ENCODE peak calls at places on chromosomes 12 and 14, in nine cellular contexts. G, W, Y, A, O, B, X, U and I are unnamed samples.

GRCh38 chr12:49865109-49865781 is 22.3 kb upstream of the BCDIN3D start:
- DNase-seq in G (no peak), W (no peak), Y (no peak), A (no peak), O (no peak), B (no peak), X (no peak), U (no peak), I (no peak)

GRCh38 chr14:55274760-55275159 is 3.5 kb downstream of the FBXO34 start:
- DNase-seq in G (no peak), W (peak), Y (no peak), A (no peak), O (peak), B (no peak), X (no peak), U (no peak), I (no peak)

GRCh38 chr12:95116341-95116740 is 42.9 kb upstream of the NR2C1 start:
- DNase-seq in G (no peak), W (peak), Y (no peak), A (no peak), O (no peak), B (no peak), X (no peak), U (no peak), I (no peak)

GRCh38 chr12:102961488-102961801 is 4.0 kb downstream of the ASCL1 start:
- DNase-seq in G (no peak), W (no peak), Y (peak), A (no peak), O (no peak), B (no peak), X (no peak), U (no peak), I (no peak)

GRCh38 chr12:29782285-29782820 is 1.4 kb downstream of the TMTC1 start:
- DNase-seq in G (no peak), W (peak), Y (peak), A (no peak), O (no peak), B (no peak), X (no peak), U (no peak), I (no peak)

GRCh38 chr14:88834883-88835431 is 10.5 kb downstream of the TTC8 start:
- DNase-seq in G (no peak), W (peak), Y (no peak), A (no peak), O (peak), B (no peak), X (no peak), U (no peak), I (no peak)

GRCh38 chr14:87566986-87567385 is 426.0 kb downstream of the GALC start:
- DNase-seq in G (no peak), W (no peak), Y (no peak), A (no peak), O (no peak), B (no peak), X (no peak), U (no peak), I (no peak)

GRCh38 chr12:66065623-66066022 is 64.9 kb downstream of the LLPH start:
- DNase-seq in G (no peak), W (no peak), Y (no peak), A (no peak), O (no peak), B (no peak), X (no peak), U (no peak), I (no peak)